ENCODE peak calls at places on chromosomes 3 and 15, in nine cellular contexts. S, A, W, O, V, Q, L, Y and J are unnamed samples. For H3K27me3, the result is how much of the 10 kb centered on the place peaks cover.

GRCh38 chr3:93843981-93844380 is 129.7 kb downstream of the PROS1 start:
- DNase-seq in S (peak), A (no peak), W (no peak), O (no peak), V (peak), Q (peak), L (peak), Y (no peak), J (peak)

GRCh38 chr15:42046597-42046996 is 25.8 kb upstream of the PLA2G4E start:
- DNase-seq in S (no peak), A (no peak), W (no peak), O (no peak), V (no peak), Q (no peak), L (no peak), Y (peak), J (no peak)

GRCh38 chr3:157336252-157337009 is 100.2 kb upstream of the PTX3 start:
- DNase-seq in S (no peak), A (no peak), W (no peak), O (no peak), V (no peak), Q (no peak), L (no peak), Y (no peak), J (no peak)

GRCh38 chr15:44308415-44308814 is 19.9 kb downstream of the GOLM2 start:
- DNase-seq in S (no peak), A (no peak), W (peak), O (no peak), V (no peak), Q (no peak), L (no peak), Y (no peak), J (no peak)

GRCh38 chr3:72907851-72908620 is 20.2 kb downstream of the GXYLT2 start:
- DNase-seq in S (no peak), A (no peak), W (no peak), O (no peak), V (no peak), Q (peak), L (no peak), Y (no peak), J (peak)

GRCh38 chr3:123150449-123150954 is 51.2 kb upstream of the SEC22A start:
- DNase-seq in S (no peak), A (no peak), W (no peak), O (peak), V (no peak), Q (no peak), L (no peak), Y (no peak), J (no peak)

GRCh38 chr3:185630182-185630622 is 44.1 kb downstream of the SENP2 start:
- DNase-seq in S (no peak), A (peak), W (no peak), O (no peak), V (no peak), Q (peak), L (no peak), Y (no peak), J (no peak)

GRCh38 chr3:51704511-51704950 is 2.3 kb upstream of the GRM2 start:
- DNase-seq in S (no peak), A (peak), W (no peak), O (no peak), V (no peak), Q (no peak), L (no peak), Y (no peak), J (no peak)

GRCh38 chr3:43641306-43642114 is 19.7 kb upstream of the ANO10 start:
- DNase-seq in S (no peak), A (no peak), W (no peak), O (no peak), V (no peak), Q (peak), L (no peak), Y (no peak), J (no peak)

GRCh38 chr15:63366451-63366850 is 15.2 kb downstream of the CA12 start:
- DNase-seq in S (no peak), A (no peak), W (no peak), O (no peak), V (no peak), Q (peak), L (no peak), Y (no peak), J (no peak)

GRCh38 chr3:182500294-182500693 is 293.0 kb upstream of the ATP11B start:
- DNase-seq in S (no peak), A (no peak), W (no peak), O (peak), V (no peak), Q (no peak), L (no peak), Y (no peak), J (no peak)

GRCh38 chr3:130981469-130981868 is 45.2 kb downstream of the ASTE1 start:
- DNase-seq in S (no peak), A (no peak), W (no peak), O (no peak), V (no peak), Q (no peak), L (no peak), Y (no peak), J (no peak)

GRCh38 chr3:194481103-194481502 is 5.7 kb downstream of the ATP13A3 start:
- DNase-seq in S (no peak), A (no peak), W (no peak), O (no peak), V (no peak), Q (peak), L (no peak), Y (no peak), J (no peak)

GRCh38 chr3:49882182-49882581 is 12.5 kb upstream of the CAMKV start:
- DNase-seq in S (no peak), A (no peak), W (no peak), O (no peak), V (no peak), Q (peak), L (no peak), Y (no peak), J (peak)

GRCh38 chr15:67120009-67120838 is 54.8 kb downstream of the SMAD3 start:
- DNase-seq in S (no peak), A (no peak), W (no peak), O (no peak), V (no peak), Q (no peak), L (no peak), Y (no peak), J (no peak)

GRCh38 chr3:158167737-158168469 is 58.0 kb downstream of the RSRC1 start:
- DNase-seq in S (peak), A (no peak), W (no peak), O (no peak), V (peak), Q (peak), L (no peak), Y (no peak), J (peak)

GRCh38 chr3:196617256-196617655 is 22.2 kb upstream of the NRROS start:
- DNase-seq in S (no peak), A (no peak), W (no peak), O (no peak), V (no peak), Q (no peak), L (no peak), Y (no peak), J (no peak)

GRCh38 chr3:105770410-105770809 is 98.4 kb downstream of the CBLB start:
- DNase-seq in S (no peak), A (no peak), W (no peak), O (no peak), V (no peak), Q (no peak), L (no peak), Y (no peak), J (no peak)

GRCh38 chr15:79179108-79179561 is 88.6 kb upstream of the RASGRF1 start:
- DNase-seq in S (no peak), A (no peak), W (no peak), O (peak), V (peak), Q (peak), L (peak), Y (peak), J (no peak)

GRCh38 chr15:52171386-52171785 is 19.8 kb downstream of the GNB5 start:
- DNase-seq in S (no peak), A (no peak), W (no peak), O (no peak), V (no peak), Q (no peak), L (no peak), Y (no peak), J (no peak)

GRCh38 chr15:80803580-80804525 is 24.7 kb downstream of the CEMIP start:
- DNase-seq in S (no peak), A (no peak), W (no peak), O (no peak), V (no peak), Q (no peak), L (no peak), Y (no peak), J (no peak)

GRCh38 chr15:100596792-100597191 is 5.2 kb downstream of the LINS1 start:
- DNase-seq in S (no peak), A (peak), W (no peak), O (no peak), V (peak), Q (no peak), L (no peak), Y (peak), J (no peak)

GRCh38 chr3:126965526-126966080 is 17.3 kb upstream of the PLXNA1 start:
- DNase-seq in S (no peak), A (peak), W (no peak), O (no peak), V (no peak), Q (no peak), L (no peak), Y (no peak), J (no peak)

GRCh38 chr3:39978293-39978692 is 168.9 kb downstream of the MYRIP start:
- DNase-seq in S (no peak), A (no peak), W (no peak), O (no peak), V (no peak), Q (no peak), L (no peak), Y (no peak), J (no peak)

GRCh38 chr3:52108302-52109232 is 45.7 kb downstream of the POC1A start:
- DNase-seq in S (no peak), A (peak), W (no peak), O (peak), V (peak), Q (peak), L (no peak), Y (no peak), J (no peak)

GRCh38 chr15:38612159-38612863 is 47.7 kb upstream of the RASGRP1 start:
- DNase-seq in S (no peak), A (no peak), W (no peak), O (no peak), V (no peak), Q (no peak), L (no peak), Y (no peak), J (no peak)

GRCh38 chr15:71201471-71201870 is 86.2 kb downstream of the THSD4 start:
- DNase-seq in S (no peak), A (peak), W (no peak), O (no peak), V (no peak), Q (peak), L (no peak), Y (no peak), J (no peak)

GRCh38 chr3:129834580-129834979 is 58.9 kb downstream of the TMCC1 start:
- DNase-seq in S (no peak), A (no peak), W (no peak), O (no peak), V (no peak), Q (no peak), L (no peak), Y (no peak), J (no peak)

GRCh38 chr3:60250210-60250609 is 1001.0 kb downstream of the FHIT start:
- DNase-seq in S (no peak), A (no peak), W (no peak), O (no peak), V (no peak), Q (peak), L (no peak), Y (no peak), J (no peak)

GRCh38 chr3:116425126-116425525 is 20.2 kb downstream of the LSAMP start:
- DNase-seq in S (no peak), A (no peak), W (no peak), O (no peak), V (no peak), Q (no peak), L (no peak), Y (no peak), J (no peak)

GRCh38 chr3:97863025-97863424 is 41.2 kb downstream of the CRYBG3 start:
- DNase-seq in S (no peak), A (no peak), W (no peak), O (no peak), V (no peak), Q (no peak), L (peak), Y (no peak), J (no peak)

GRCh38 chr15:47422901-47423300 is 294.4 kb upstream of the SEMA6D start:
- DNase-seq in S (no peak), A (no peak), W (no peak), O (no peak), V (no peak), Q (peak), L (no peak), Y (no peak), J (no peak)

GRCh38 chr3:42572278-42572677 is 9.5 kb downstream of the SEC22C start:
- DNase-seq in S (peak), A (no peak), W (peak), O (peak), V (peak), Q (peak), L (peak), Y (no peak), J (no peak)

GRCh38 chr3:46454606-46455005 is 10.1 kb downstream of the LTF start:
- DNase-seq in S (no peak), A (no peak), W (no peak), O (no peak), V (no peak), Q (no peak), L (no peak), Y (no peak), J (no peak)
- H3K27me3 ChIP-seq in S (under half), A (under half), W (under half), O (under half), V (half or more), Q (under half), L (under half), Y (under half), J (under half)

GRCh38 chr15:55741592-55742497 is 1.1 kb downstream of the PRTG start:
- DNase-seq in S (no peak), A (no peak), W (peak), O (peak), V (peak), Q (no peak), L (no peak), Y (no peak), J (no peak)

GRCh38 chr15:55744026-55744655 is 1.2 kb upstream of the PRTG start:
- DNase-seq in S (no peak), A (no peak), W (no peak), O (no peak), V (no peak), Q (no peak), L (peak), Y (no peak), J (no peak)

GRCh38 chr15:55742498-55742926 is 440 bp downstream of the PRTG start:
- DNase-seq in S (no peak), A (peak), W (no peak), O (no peak), V (peak), Q (peak), L (no peak), Y (no peak), J (no peak)

GRCh38 chr15:55742927-55743614 is at the start of gene PRTG:
- DNase-seq in S (no peak), A (peak), W (no peak), O (peak), V (peak), Q (peak), L (peak), Y (no peak), J (peak)

DNA sequence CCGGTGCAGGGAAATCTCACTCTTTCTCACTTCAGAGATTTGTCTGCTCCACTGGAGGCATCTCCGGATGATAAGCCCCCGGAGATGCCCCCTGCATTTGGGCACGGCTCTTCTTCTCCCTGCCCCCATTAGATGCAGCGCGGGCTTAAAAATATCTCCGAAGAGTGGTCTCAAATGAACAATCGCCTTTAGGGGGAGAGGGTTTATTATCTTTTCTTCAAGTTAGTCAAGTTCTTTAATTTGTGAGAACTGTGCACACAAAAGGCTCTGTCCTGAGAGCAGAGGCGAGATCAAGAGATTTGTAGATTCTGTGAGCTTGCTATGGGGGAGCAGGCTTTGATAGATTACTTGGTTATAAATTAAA is 645 bp upstream of the PRTG start:
- DNase-seq in S (no peak), A (no peak), W (no peak), O (no peak), V (no peak), Q (no peak), L (no peak), Y (no peak), J (no peak)
- H3K27me3 ChIP-seq in S (under half), A (under half), W (under half), O (half or more), V (under half), Q (under half), L (under half), Y (under half), J (under half)

GRCh38 chr15:94587071-94587470 is 355.7 kb downstream of the MCTP2 start:
- DNase-seq in S (no peak), A (no peak), W (no peak), O (no peak), V (no peak), Q (no peak), L (no peak), Y (no peak), J (no peak)
- H3K27me3 ChIP-seq in S (under half), A (under half), W (under half), O (under half), V (under half), Q (under half), L (under half), Y (under half), J (under half)

GRCh38 chr15:43214592-43215295 is 6.1 kb downstream of the EPB42 start:
- DNase-seq in S (no peak), A (no peak), W (no peak), O (no peak), V (no peak), Q (no peak), L (no peak), Y (no peak), J (no peak)

GRCh38 chr15:43213466-43213865 is 7.4 kb downstream of the EPB42 start:
- DNase-seq in S (no peak), A (no peak), W (no peak), O (no peak), V (no peak), Q (no peak), L (no peak), Y (no peak), J (no peak)

GRCh38 chr15:43214169-43214568 is 6.6 kb downstream of the EPB42 start:
- DNase-seq in S (no peak), A (no peak), W (no peak), O (no peak), V (peak), Q (no peak), L (no peak), Y (no peak), J (no peak)

GRCh38 chr15:43212951-43213350 is 7.9 kb downstream of the EPB42 start:
- DNase-seq in S (no peak), A (no peak), W (no peak), O (no peak), V (no peak), Q (no peak), L (no peak), Y (no peak), J (no peak)

DNA sequence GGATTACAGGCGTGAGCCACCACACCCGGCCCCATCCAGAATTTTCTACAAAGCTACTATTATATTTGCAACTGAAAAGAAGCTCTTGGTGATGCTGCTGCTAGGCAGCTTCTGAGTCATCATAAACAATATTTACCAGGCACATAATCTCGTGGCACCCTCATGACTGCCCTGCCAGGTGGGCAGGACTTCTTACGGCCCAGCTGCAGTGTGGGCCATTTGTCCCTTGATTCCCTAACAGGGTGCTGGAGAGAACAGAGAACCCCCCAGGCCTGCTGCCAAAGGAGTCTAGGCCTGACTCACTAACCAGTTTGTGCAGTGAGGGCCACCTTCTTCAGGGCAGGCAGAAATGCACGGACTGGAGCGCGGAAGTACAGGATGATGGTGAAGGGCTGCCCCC is 4.9 kb downstream of the EPB42 start:
- DNase-seq in S (no peak), A (no peak), W (no peak), O (no peak), V (no peak), Q (no peak), L (peak), Y (no peak), J (no peak)
- H3K27me3 ChIP-seq in S (under half), A (under half), W (under half), O (under half), V (under half), Q (under half), L (under half), Y (under half), J (under half)

DNA sequence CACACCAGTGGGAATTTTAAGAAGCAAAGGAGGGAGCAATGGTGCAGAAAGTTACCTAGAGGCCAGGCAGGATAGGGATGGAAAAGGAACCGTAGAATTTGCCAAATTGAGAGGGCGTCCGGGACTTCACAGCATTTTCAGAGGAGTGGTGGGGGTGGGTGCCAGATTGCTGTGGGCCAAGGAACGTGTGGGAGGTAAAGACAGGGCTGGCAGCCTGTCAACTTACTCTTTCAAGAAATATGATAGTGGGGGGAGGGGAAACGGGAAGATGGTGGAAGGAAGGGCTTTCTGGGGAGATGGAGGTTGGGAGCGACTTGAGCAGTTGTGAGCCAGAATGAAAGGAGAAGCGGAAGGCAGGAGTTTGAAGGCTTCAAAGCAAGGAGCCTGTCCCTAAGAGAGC is 1.4 kb upstream of the SLC6A11 start:
- DNase-seq in S (no peak), A (no peak), W (no peak), O (no peak), V (no peak), Q (no peak), L (no peak), Y (no peak), J (no peak)
- H3K27me3 ChIP-seq in S (under half), A (under half), W (under half), O (under half), V (under half), Q (under half), L (under half), Y (under half), J (under half)